ENCODE peak calls at places on chromosomes 1 and 21, in seven cellular contexts. O, C, Y, P, D, U and E are unnamed samples.
A peak's percentile ranks its signal among the peaks of the same experiment; 100 is the strongest.

GRCh38 chr21:45588086-45588825 is 46.0 kb upstream of the SLC19A1 start:
- DNase-seq in O (no peak), C (no peak), Y (no peak), P (no peak), D (no peak), U (peak; percentile 6), E (no peak)

GRCh38 chr1:37726746-37727145 is 34.4 kb downstream of the CDCA8 start:
- DNase-seq in O (no peak), C (no peak), Y (no peak), P (no peak), D (no peak), U (no peak), E (no peak)

GRCh38 chr1:7418442-7419080 is 352.5 kb upstream of the VAMP3 start:
- DNase-seq in O (no peak), C (no peak), Y (no peak), P (peak; percentile 20), D (no peak), U (peak; percentile 38), E (no peak)

GRCh38 chr1:76547916-76548315 is 319.4 kb upstream of the ST6GALNAC5 start:
- DNase-seq in O (no peak), C (no peak), Y (no peak), P (no peak), D (no peak), U (no peak), E (no peak)

GRCh38 chr1:247165674-247166073 is 6.1 kb downstream of the ZNF124 start:
- DNase-seq in O (no peak), C (no peak), Y (no peak), P (no peak), D (no peak), U (no peak), E (no peak)

GRCh38 chr1:201883786-201884185 is 4.9 kb upstream of the SHISA4 start:
- DNase-seq in O (no peak), C (peak; percentile 67), Y (peak; percentile 16), P (no peak), D (no peak), U (no peak), E (peak; percentile 13)

GRCh38 chr1:30541721-30542485 is 181.5 kb downstream of the MATN1 start:
- DNase-seq in O (no peak), C (no peak), Y (no peak), P (no peak), D (no peak), U (no peak), E (no peak)

GRCh38 chr1:65792671-65793358 is at the start of gene PDE4B:
- DNase-seq in O (peak; percentile 37), C (peak; percentile 21), Y (no peak), P (no peak), D (no peak), U (peak; percentile 59), E (peak; percentile 26)

GRCh38 chr21:43893536-43894205 is 28.6 kb downstream of the AGPAT3 start:
- DNase-seq in O (no peak), C (peak; percentile 59), Y (no peak), P (peak; percentile 49), D (no peak), U (no peak), E (peak; percentile 59)

GRCh38 chr21:42427809-42428419 is 24.2 kb downstream of the UBASH3A start:
- DNase-seq in O (no peak), C (no peak), Y (no peak), P (no peak), D (no peak), U (peak; percentile 25), E (no peak)

GRCh38 chr1:150233359-150234308 is 2.3 kb downstream of the ANP32E start:
- DNase-seq in O (no peak), C (peak; percentile 40), Y (no peak), P (no peak), D (no peak), U (no peak), E (no peak)

GRCh38 chr21:15414057-15414456 is 315.7 kb upstream of the USP25 start:
- DNase-seq in O (no peak), C (peak; percentile 15), Y (no peak), P (no peak), D (no peak), U (no peak), E (no peak)

GRCh38 chr1:171850951-171851350 is 9.7 kb downstream of the DNM3 start:
- DNase-seq in O (no peak), C (no peak), Y (no peak), P (no peak), D (no peak), U (no peak), E (no peak)

GRCh38 chr1:196558424-196558823 is 49.8 kb downstream of the KCNT2 start:
- DNase-seq in O (no peak), C (peak; percentile 86), Y (no peak), P (no peak), D (peak; percentile 24), U (no peak), E (no peak)

GRCh38 chr1:174157157-174157806 is 2.0 kb upstream of the RABGAP1L start:
- DNase-seq in O (no peak), C (no peak), Y (no peak), P (no peak), D (no peak), U (no peak), E (peak; percentile 59)

GRCh38 chr1:161725888-161726630 is 4.7 kb downstream of the FCRLB start:
- DNase-seq in O (peak; percentile 50), C (peak; percentile 42), Y (no peak), P (peak; percentile 48), D (no peak), U (peak; percentile 69), E (peak; percentile 37)

GRCh38 chr1:206708058-206708457 is 23.4 kb downstream of the MAPKAPK2 start:
- DNase-seq in O (no peak), C (no peak), Y (peak; percentile 93), P (no peak), D (no peak), U (no peak), E (no peak)
- TF ChIP-seq CTCF in O (no peak), C (no peak), Y (no peak), P (no peak), D (no peak), U (no peak), E (no peak)

DNA sequence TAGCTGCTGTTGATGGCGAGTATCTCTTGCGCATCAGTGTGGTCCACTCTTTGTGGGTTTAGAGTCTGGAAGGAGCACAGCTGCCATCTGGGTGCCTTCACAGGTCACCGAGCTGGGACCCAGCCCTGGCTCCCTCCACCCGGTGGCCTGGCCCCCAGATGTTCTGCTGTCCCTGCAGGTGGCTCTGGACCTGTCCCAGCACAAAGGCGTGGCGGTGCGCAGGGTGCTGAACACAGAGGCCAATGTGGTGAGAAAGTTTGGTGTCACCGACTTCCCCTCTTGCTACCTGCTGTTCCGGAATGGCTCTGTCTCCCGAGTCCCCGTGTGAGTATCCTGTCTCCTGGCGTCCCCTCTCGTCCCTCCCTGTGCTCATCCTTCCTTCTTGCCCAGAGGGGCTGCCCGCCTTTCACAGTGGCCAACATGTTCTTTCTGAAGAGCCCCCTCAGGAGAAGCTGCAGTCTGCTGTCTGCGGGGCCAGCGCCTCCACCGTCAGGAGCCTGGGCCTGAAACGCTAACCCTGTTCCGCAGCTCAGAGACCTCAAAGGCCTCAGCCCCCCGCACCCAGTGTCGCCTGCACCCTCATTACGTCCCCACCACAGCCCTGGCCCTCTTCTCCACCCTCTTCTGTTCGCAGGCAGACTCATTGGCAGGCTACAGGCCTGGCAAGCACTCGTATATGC is 27.5 kb downstream of the QSOX1 start:
- DNase-seq in O (no peak), C (no peak), Y (no peak), P (no peak), D (no peak), U (peak; percentile 45), E (no peak)
- TF ChIP-seq CTCF in O (no peak), C (no peak), Y (no peak), P (no peak), D (no peak), U (no peak), E (no peak)

GRCh38 chr1:40039757-40040510 is 595 bp upstream of the CAP1 start:
- DNase-seq in O (peak; percentile 38), C (peak; percentile 83), Y (peak; percentile 85), P (peak; percentile 83), D (peak; percentile 77), U (peak; percentile 94), E (peak; percentile 88)

GRCh38 chr1:40041466-40041838 is 923 bp downstream of the CAP1 start:
- DNase-seq in O (no peak), C (no peak), Y (no peak), P (no peak), D (no peak), U (no peak), E (no peak)

GRCh38 chr1:40040511-40041465 is at the start of gene CAP1:
- DNase-seq in O (peak; percentile 99), C (peak; percentile 96), Y (peak; percentile 98), P (peak; percentile 100), D (peak; percentile 89), U (peak; percentile 100), E (peak; percentile 99)

GRCh38 chr1:40038693-40039092 is 1.8 kb upstream of the CAP1 start:
- DNase-seq in O (no peak), C (no peak), Y (peak; percentile 74), P (no peak), D (no peak), U (no peak), E (no peak)

GRCh38 chr1:40039245-40039756 is 1.2 kb upstream of the CAP1 start:
- DNase-seq in O (no peak), C (peak; percentile 59), Y (no peak), P (no peak), D (no peak), U (no peak), E (no peak)
- TF ChIP-seq CTCF in O (peak; percentile 28), C (no peak), Y (no peak), P (no peak), D (no peak), U (no peak), E (no peak)

GRCh38 chr1:234940841-234941240 is 187.8 kb downstream of the TOMM20 start:
- DNase-seq in O (no peak), C (no peak), Y (no peak), P (no peak), D (no peak), U (no peak), E (no peak)

GRCh38 chr1:234941711-234942320 is 186.8 kb downstream of the TOMM20 start:
- DNase-seq in O (no peak), C (no peak), Y (no peak), P (no peak), D (no peak), U (no peak), E (no peak)

GRCh38 chr1:234944439-234945369 is 183.9 kb downstream of the TOMM20 start:
- DNase-seq in O (no peak), C (no peak), Y (no peak), P (no peak), D (no peak), U (no peak), E (peak; percentile 47)

GRCh38 chr1:234943801-234944402 is 184.7 kb downstream of the TOMM20 start:
- DNase-seq in O (no peak), C (no peak), Y (no peak), P (no peak), D (no peak), U (no peak), E (no peak)

DNA sequence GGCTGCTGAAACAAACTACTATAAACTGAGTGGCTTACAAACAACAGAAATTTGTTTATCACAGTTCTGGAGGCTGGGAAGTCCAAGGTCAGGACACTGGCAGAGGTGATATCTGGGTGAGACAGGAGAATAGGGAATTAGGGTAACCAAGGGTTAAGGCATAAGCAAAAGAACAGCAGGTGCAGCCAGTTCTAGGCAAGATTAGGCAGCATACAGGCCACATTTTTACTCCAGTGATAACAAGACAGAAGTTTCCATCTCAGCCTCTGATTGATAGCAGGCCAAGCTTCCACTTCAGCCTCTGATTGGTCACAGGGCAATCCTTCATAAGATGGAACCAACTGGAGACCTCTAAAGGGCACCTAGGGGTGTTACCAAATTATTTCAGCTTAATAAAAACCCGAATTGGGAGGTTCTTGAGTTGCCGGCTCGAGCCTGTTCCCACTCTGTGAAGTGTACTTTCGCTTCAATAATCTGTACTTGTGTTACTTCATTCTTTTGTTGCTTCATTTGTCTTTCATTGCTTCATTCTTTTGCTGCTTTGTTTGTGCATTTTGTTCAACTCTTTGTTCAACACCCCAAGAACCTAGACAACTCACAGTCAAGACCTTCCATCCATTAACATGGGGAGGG is 185.7 kb downstream of the TOMM20 start:
- DNase-seq in O (no peak), C (no peak), Y (no peak), P (no peak), D (no peak), U (no peak), E (no peak)
- TF ChIP-seq CTCF in O (no peak), C (no peak), Y (no peak), P (no peak), D (no peak), U (no peak), E (no peak)